ENCODE peak calls at places on chromosome 10, in six cellular contexts. W is cardiac fibroblast, O is psoas muscle, I is AG04450, E is Peyer's patch, A is NB4. S is an unnamed sample.

GRCh38 chr10:71854031-71854430 is 3.0 kb upstream of the PSAP start:
- DNase-seq in W (peak), O (no peak), I (no peak), E (no peak), A (no peak), S (no peak)

GRCh38 chr10:113326160-113327111 is 226.4 kb upstream of the HABP2 start:
- DNase-seq in W (peak), O (peak), I (no peak), E (no peak), A (peak), S (peak)

GRCh38 chr10:1290071-1290471 is 233.9 kb downstream of the WDR37 start:
- DNase-seq in W (no peak), O (no peak), I (no peak), E (no peak), A (no peak), S (no peak)

GRCh38 chr10:23696476-23696875 is 257.6 kb downstream of the OTUD1 start:
- DNase-seq in W (no peak), O (no peak), I (no peak), E (no peak), A (no peak), S (no peak)

GRCh38 chr10:79070091-79070610 is 1.4 kb downstream of the ZMIZ1 start:
- DNase-seq in W (no peak), O (peak), I (no peak), E (no peak), A (no peak), S (no peak)

GRCh38 chr10:125093199-125093841 is 67.0 kb downstream of the CTBP2 start:
- DNase-seq in W (peak), O (peak), I (peak), E (no peak), A (no peak), S (peak)

GRCh38 chr10:35003906-35004305 is 86.2 kb downstream of the CUL2 start:
- DNase-seq in W (no peak), O (no peak), I (no peak), E (no peak), A (no peak), S (no peak)

GRCh38 chr10:96673318-96674099 is 46.8 kb downstream of the PIK3AP1 start:
- DNase-seq in W (peak), O (no peak), I (peak), E (peak), A (peak), S (peak)

GRCh38 chr10:3946234-3947229 is 161.5 kb upstream of the KLF6 start:
- DNase-seq in W (no peak), O (no peak), I (no peak), E (no peak), A (no peak), S (no peak)

GRCh38 chr10:132319853-132320669 is 11.9 kb upstream of the LRRC27 start:
- DNase-seq in W (peak), O (no peak), I (peak), E (no peak), A (peak), S (peak)

GRCh38 chr10:116809528-116810500 is 39.5 kb upstream of the ENO4 start:
- DNase-seq in W (no peak), O (no peak), I (no peak), E (no peak), A (peak), S (no peak)

GRCh38 chr10:104232613-104233102 is 494 bp upstream of the CFAP43 start:
- DNase-seq in W (no peak), O (no peak), I (no peak), E (no peak), A (no peak), S (no peak)

GRCh38 chr10:108574233-108574632 is 1349.1 kb downstream of the XPNPEP1 start:
- DNase-seq in W (no peak), O (no peak), I (no peak), E (no peak), A (no peak), S (no peak)

GRCh38 chr10:122269097-122269687 is 1.9 kb upstream of the BTBD16 start:
- DNase-seq in W (no peak), O (no peak), I (no peak), E (no peak), A (no peak), S (no peak)

GRCh38 chr10:93806882-93807281 is 49.1 kb downstream of the LGI1 start:
- DNase-seq in W (peak), O (peak), I (no peak), E (no peak), A (no peak), S (peak)

GRCh38 chr10:14186245-14186644 is 144.5 kb downstream of the FRMD4A start:
- DNase-seq in W (peak), O (no peak), I (no peak), E (no peak), A (peak), S (peak)

GRCh38 chr10:98263088-98263487 is 4.9 kb downstream of the LOXL4 start:
- DNase-seq in W (no peak), O (no peak), I (no peak), E (no peak), A (no peak), S (no peak)

GRCh38 chr10:58457761-58458616 is 54.7 kb upstream of the BICC1 start:
- DNase-seq in W (peak), O (peak), I (peak), E (no peak), A (no peak), S (peak)

GRCh38 chr10:22010973-22011408 is 7.5 kb upstream of the DNAJC1 start:
- DNase-seq in W (peak), O (no peak), I (no peak), E (no peak), A (no peak), S (no peak)

GRCh38 chr10:14483417-14483816 is 152.7 kb upstream of the FRMD4A start:
- DNase-seq in W (no peak), O (no peak), I (no peak), E (no peak), A (no peak), S (no peak)

GRCh38 chr10:75209325-75210192 is 1.0 kb upstream of the VDAC2 start:
- DNase-seq in W (peak), O (peak), I (no peak), E (peak), A (peak), S (peak)

GRCh38 chr10:14587540-14588083 is 187.1 kb downstream of the FAM107B start:
- DNase-seq in W (no peak), O (no peak), I (no peak), E (no peak), A (no peak), S (no peak)

GRCh38 chr10:113386005-113386404 is 166.8 kb upstream of the HABP2 start:
- DNase-seq in W (peak), O (peak), I (no peak), E (no peak), A (no peak), S (peak)

GRCh38 chr10:68127995-68128394 is 18.7 kb downstream of the MYPN start:
- DNase-seq in W (no peak), O (no peak), I (no peak), E (no peak), A (no peak), S (no peak)

GRCh38 chr10:124476043-124476725 is 14.6 kb downstream of the LHPP start:
- DNase-seq in W (no peak), O (no peak), I (no peak), E (no peak), A (no peak), S (no peak)

GRCh38 chr10:16713290-16713689 is 103.9 kb downstream of the RSU1 start:
- DNase-seq in W (no peak), O (no peak), I (no peak), E (no peak), A (no peak), S (no peak)

GRCh38 chr10:115093776-115094361 is 704 bp downstream of the ATRNL1 start:
- DNase-seq in W (no peak), O (no peak), I (no peak), E (peak), A (no peak), S (no peak)

GRCh38 chr10:110641256-110641655 is 2.9 kb upstream of the RBM20 start:
- DNase-seq in W (no peak), O (peak), I (no peak), E (no peak), A (peak), S (peak)

GRCh38 chr10:131249957-131250347 is 61.6 kb downstream of the TCERG1L start:
- DNase-seq in W (no peak), O (no peak), I (no peak), E (no peak), A (no peak), S (no peak)

GRCh38 chr10:110857265-110858158 is 14.2 kb upstream of the PDCD4 start:
- DNase-seq in W (peak), O (no peak), I (peak), E (no peak), A (peak), S (peak)

GRCh38 chr10:114526497-114527238 is 122.4 kb upstream of the AFAP1L2 start:
- DNase-seq in W (peak), O (peak), I (no peak), E (peak), A (peak), S (peak)

GRCh38 chr10:102779680-102780079 is 35.9 kb downstream of the WBP1L start:
- DNase-seq in W (peak), O (peak), I (no peak), E (no peak), A (no peak), S (no peak)

GRCh38 chr10:8702181-8702580 is 647.7 kb downstream of the GATA3 start:
- DNase-seq in W (no peak), O (no peak), I (no peak), E (no peak), A (no peak), S (no peak)

GRCh38 chr10:125991009-125991788 is 94.8 kb downstream of the FANK1 start:
- DNase-seq in W (no peak), O (no peak), I (no peak), E (no peak), A (no peak), S (no peak)

GRCh38 chr10:96532523-96532922 is 18.8 kb upstream of the TLL2 start:
- DNase-seq in W (no peak), O (no peak), I (no peak), E (no peak), A (no peak), S (no peak)

DNA sequence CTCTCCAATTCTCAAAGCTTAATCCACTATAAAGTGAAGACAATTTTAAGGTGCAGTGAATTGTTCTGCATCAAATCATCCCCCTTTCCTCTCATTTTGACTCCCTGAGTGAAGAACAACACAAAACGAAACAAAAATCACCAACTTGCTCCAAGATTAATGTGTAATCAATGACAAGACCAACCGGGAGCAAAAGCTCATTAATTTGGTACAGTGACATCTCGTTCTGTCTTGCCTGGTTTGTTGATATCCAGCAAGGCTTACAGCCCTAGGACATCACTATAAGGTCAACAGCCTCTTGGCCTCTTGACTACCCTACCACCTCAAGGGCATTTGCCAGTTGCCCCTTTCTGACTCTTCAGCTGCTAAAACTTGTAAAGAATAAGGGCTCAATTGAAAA is 214.4 kb downstream of the SORCS1 start:
- DNase-seq in W (no peak), O (no peak), I (no peak), E (no peak), A (no peak), S (no peak)
- H3K4me3 ChIP-seq in W (no peak), O (no peak), I (no peak), E (no peak), A (no peak), S (no peak)

GRCh38 chr10:73997479-73997805 is 474 bp upstream of the VCL start:
- DNase-seq in W (no peak), O (no peak), I (no peak), E (peak), A (no peak), S (no peak)

GRCh38 chr10:74000892-74001669 is 3.2 kb downstream of the VCL start:
- DNase-seq in W (no peak), O (no peak), I (no peak), E (no peak), A (no peak), S (no peak)

GRCh38 chr10:73997806-73998622 is at the start of gene VCL:
- DNase-seq in W (peak), O (peak), I (peak), E (peak), A (peak), S (peak)

GRCh38 chr10:73999703-74000102 is 1.8 kb downstream of the VCL start:
- DNase-seq in W (peak), O (no peak), I (no peak), E (no peak), A (no peak), S (no peak)

GRCh38 chr10:73998623-73999622 is 1.0 kb downstream of the VCL start:
- DNase-seq in W (peak), O (peak), I (peak), E (no peak), A (no peak), S (peak)
- TF ChIP-seq CTCF in W (peak), O (peak), I (peak), E (peak), A (no peak), S (peak)

DNA sequence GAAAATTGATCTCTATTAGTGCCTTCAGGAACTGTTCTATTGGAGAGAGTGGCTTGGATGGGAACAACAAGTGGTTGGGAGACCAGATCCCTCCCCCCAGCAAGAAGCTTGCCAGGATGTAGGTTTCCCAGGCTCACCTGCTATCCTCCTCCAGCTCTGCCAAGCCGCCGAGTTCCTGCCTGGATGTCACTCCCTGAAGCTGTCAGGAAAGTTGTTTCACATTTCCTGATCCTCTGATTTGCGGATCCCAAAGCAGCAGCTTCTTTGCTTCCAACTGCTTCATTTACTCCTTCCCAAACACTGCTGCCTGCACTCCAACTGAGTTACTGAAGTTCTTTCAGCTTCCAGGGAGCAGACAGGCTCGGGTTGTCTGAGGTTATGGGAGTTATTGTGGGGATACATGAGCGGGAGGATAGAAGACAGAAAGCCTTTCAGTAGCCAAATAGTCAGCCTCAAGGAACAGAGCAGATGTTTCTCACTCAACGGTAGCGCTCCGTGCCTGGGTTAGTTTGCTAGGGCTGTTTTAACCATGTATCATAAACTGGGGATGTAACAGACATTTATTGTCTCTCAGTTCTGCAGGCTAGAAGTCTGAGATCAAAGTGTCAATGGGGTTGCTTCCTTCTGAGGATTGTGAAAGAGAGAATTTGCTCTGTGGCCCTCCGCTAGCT is 515.9 kb downstream of the REEP3 start:
- DNase-seq in W (no peak), O (no peak), I (no peak), E (no peak), A (no peak), S (no peak)
- H3K4me3 ChIP-seq in W (no peak), O (no peak), I (no peak), E (no peak), A (no peak), S (no peak)

DNA sequence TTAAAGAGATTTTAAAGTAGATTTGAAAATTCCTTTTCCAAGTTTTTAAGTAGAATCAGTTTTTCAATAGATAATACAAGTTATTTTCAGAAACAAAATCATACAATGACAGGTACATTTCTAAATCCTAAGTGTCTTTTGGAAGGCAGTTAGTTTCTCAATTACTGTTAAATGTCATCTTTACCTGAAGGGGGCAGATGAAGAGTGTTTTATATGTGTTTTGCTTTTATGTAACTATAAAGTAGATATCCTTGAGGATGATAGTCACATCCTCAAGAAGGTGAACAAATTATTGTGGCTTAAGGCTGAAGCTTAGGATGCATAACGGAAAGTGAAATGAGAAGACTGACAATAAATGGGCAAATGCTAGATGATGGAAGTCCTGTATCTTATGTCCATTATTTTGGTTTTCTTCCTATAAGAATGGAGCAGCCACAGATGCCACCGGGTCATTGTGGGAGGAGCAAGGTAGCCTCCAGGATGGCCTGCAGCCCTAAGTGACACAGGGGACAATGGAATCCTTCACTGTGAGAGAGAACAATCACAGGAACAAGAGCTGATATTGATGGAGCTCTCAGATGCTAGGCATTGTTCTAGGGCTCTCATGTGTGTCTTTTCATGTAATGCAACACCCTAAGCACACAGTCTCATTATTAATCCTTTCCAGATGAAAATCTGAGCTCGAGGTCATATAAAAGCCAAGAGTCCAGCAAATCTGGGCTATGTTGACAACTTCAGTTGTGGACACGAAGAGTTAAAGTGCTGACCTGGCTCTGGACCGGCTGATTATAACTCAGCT is 14.1 kb upstream of the MKX start:
- DNase-seq in W (no peak), O (no peak), I (no peak), E (no peak), A (no peak), S (no peak)
- TF ChIP-seq CTCF in W (no peak), O (no peak), I (peak), E (no peak), A (no peak), S (no peak)

DNA sequence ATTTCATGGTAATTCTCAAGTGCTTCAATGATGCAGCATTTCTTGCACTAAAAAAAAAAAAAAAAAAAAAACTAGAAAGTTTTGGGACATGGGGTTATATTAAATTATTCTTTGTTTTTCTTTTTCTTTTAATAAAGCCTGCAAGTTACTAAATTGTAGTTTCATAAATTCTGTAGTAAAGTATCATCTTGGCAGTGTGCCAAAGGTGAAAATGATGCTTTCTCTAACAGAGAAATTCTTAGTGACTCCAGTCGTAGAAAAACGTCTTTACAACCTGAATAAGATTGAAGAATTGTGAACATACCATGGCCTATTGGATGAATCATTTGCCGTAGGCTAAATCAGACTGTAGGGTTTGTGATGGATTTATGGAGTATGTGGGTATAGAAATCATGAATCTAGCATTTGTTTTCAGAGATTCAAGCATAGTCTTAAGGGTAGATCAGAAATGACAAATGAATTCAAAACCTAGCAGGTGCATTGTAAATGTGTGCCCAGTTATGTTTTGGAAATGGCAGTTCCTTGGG is 27.1 kb downstream of the RBM17 start:
- DNase-seq in W (no peak), O (no peak), I (no peak), E (no peak), A (no peak), S (no peak)
- H3K4me3 ChIP-seq in W (no peak), O (no peak), I (no peak), E (no peak), A (no peak), S (no peak)

GRCh38 chr10:118033905-118034304 is 12.8 kb downstream of the RAB11FIP2 start:
- DNase-seq in W (peak), O (no peak), I (no peak), E (no peak), A (no peak), S (no peak)
- TF ChIP-seq CTCF in W (no peak), O (no peak), I (no peak), E (no peak), A (no peak), S (no peak)